ENCODE peak calls at places on chromosomes 13 and 19, in five cellular contexts. Z is prostate gland, E is RWPE1, N is ovary, R is substantia nigra. D is an unnamed sample.

GRCh38 chr13:66703597-66703996 is 526.5 kb downstream of the PCDH9 start:
- DNase-seq in Z (no peak), E (no peak), N (no peak), R (no peak), D (no peak)

GRCh38 chr19:53882391-53883050 is 524 bp downstream of the PRKCG start:
- DNase-seq in Z (no peak), E (no peak), N (no peak), R (no peak), D (no peak)

GRCh38 chr13:79194272-79194671 is 211.8 kb downstream of the RBM26 start:
- DNase-seq in Z (no peak), E (no peak), N (no peak), R (no peak), D (no peak)

GRCh38 chr19:1816530-1817298 is 4.6 kb upstream of the ATP8B3 start:
- DNase-seq in Z (no peak), E (no peak), N (no peak), R (no peak), D (no peak)

GRCh38 chr19:10625003-10625761 is at the start of gene SLC44A2:
- DNase-seq in Z (peak), E (peak), N (peak), R (peak), D (peak)

GRCh38 chr13:98664047-98664446 is 87.1 kb upstream of the STK24 start:
- DNase-seq in Z (no peak), E (peak), N (no peak), R (no peak), D (peak)

GRCh38 chr13:106986033-106986484 is 418.1 kb upstream of the ARGLU1 start:
- DNase-seq in Z (no peak), E (no peak), N (no peak), R (no peak), D (no peak)

GRCh38 chr19:54626757-54627156 is 3.5 kb upstream of the LILRB1 start:
- DNase-seq in Z (no peak), E (no peak), N (no peak), R (no peak), D (no peak)

GRCh38 chr13:86174632-86175031 is 375.4 kb upstream of the SLITRK6 start:
- DNase-seq in Z (no peak), E (no peak), N (no peak), R (no peak), D (no peak)

GRCh38 chr19:15248106-15248505 is 15.9 kb upstream of the EPHX3 start:
- DNase-seq in Z (no peak), E (no peak), N (no peak), R (no peak), D (no peak)

GRCh38 chr19:15249912-15250634 is 17.8 kb upstream of the EPHX3 start:
- DNase-seq in Z (no peak), E (peak), N (peak), R (no peak), D (no peak)

GRCh38 chr19:15248648-15249559 is 16.7 kb upstream of the EPHX3 start:
- DNase-seq in Z (peak), E (peak), N (peak), R (no peak), D (no peak)

GRCh38 chr19:15250635-15250993 is 18.4 kb upstream of the EPHX3 start:
- DNase-seq in Z (no peak), E (no peak), N (no peak), R (no peak), D (no peak)

DNA sequence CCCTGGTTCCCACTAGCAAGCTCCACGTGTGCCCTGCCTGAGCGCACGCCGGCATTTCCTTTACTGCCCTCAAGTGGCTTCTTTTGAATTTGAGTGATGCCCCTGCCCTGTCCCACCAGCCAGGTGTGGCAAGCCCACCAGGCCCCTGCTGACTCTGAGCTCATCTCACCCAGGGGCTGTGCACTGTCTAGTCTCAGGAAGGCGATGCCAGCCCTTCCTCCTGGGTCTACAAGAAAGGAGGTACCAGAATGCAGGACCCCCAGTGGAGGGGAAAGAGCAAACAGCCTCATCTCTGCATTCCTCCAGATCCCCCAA is 17.3 kb upstream of the EPHX3 start:
- DNase-seq in Z (no peak), E (no peak), N (no peak), R (no peak), D (no peak)
- H3K27ac ChIP-seq in Z (peak), E (peak), N (peak), R (no peak), D (peak)

GRCh38 chr19:38543807-38544568 is 73.8 kb downstream of the MAP4K1 start:
- DNase-seq in Z (no peak), E (peak), N (peak), R (peak), D (peak)
- H3K27ac ChIP-seq in Z (no peak), E (peak), N (no peak), R (peak), D (peak)

GRCh38 chr13:109779876-109780516 is 6.4 kb downstream of the IRS2 start:
- DNase-seq in Z (no peak), E (no peak), N (no peak), R (no peak), D (no peak)
- H3K27ac ChIP-seq in Z (peak), E (peak), N (no peak), R (no peak), D (no peak)

DNA sequence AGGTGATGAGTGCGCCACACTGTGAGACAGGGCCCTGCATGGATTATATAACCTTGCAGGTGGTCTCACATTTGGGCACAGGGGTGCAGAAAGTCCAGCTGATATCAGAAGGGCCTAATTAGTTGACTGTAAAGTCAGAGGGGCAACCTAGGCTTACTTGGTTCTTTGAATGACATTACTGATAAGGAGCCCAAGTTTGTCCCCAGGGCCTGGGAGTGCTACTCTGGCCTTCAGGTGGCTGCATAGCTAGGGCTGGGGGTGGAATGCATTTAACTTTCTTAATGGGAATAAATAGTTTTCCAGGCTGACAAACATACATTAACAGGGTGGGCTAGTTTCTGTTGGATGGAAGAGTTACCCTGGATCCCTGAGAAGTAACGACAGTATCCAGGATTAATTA is 3.3 kb downstream of the WDR87 start:
- DNase-seq in Z (no peak), E (no peak), N (no peak), R (no peak), D (no peak)
- H3K27ac ChIP-seq in Z (no peak), E (peak), N (no peak), R (no peak), D (no peak)

GRCh38 chr19:16897572-16898056 is 8.8 kb downstream of the F2RL3 start:
- DNase-seq in Z (no peak), E (no peak), N (no peak), R (no peak), D (no peak)
- H3K27ac ChIP-seq in Z (peak), E (peak), N (peak), R (no peak), D (no peak)

GRCh38 chr19:15318241-15318691 is 14.1 kb downstream of the BRD4 start:
- DNase-seq in Z (no peak), E (no peak), N (no peak), R (no peak), D (no peak)
- H3K27ac ChIP-seq in Z (no peak), E (no peak), N (no peak), R (no peak), D (no peak)

GRCh38 chr13:84131249-84131648 is 249.0 kb upstream of the SLITRK1 start:
- DNase-seq in Z (no peak), E (no peak), N (no peak), R (no peak), D (no peak)
- H3K27ac ChIP-seq in Z (no peak), E (no peak), N (no peak), R (no peak), D (no peak)

GRCh38 chr13:112799394-112799793 is 109.6 kb downstream of the ATP11A start:
- DNase-seq in Z (no peak), E (no peak), N (no peak), R (no peak), D (no peak)
- H3K27ac ChIP-seq in Z (no peak), E (no peak), N (no peak), R (no peak), D (no peak)

D was measured in caudate nucleus.